ENCODE peak calls at places on chromosome 4, in seven cellular contexts. C is GM23338, Q is GM23248, I is A549, L is mesenchymal stem cell, M is Karpas-422, F is IMR-90. R is an unnamed sample.

GRCh38 chr4:78220283-78220682 is 163.2 kb downstream of the FRAS1 start:
- DNase-seq in C (no peak), Q (no peak), I (no peak), L (no peak), M (no peak), F (no peak), R (no peak)

GRCh38 chr4:52586069-52586468 is 73.0 kb downstream of the USP46 start:
- DNase-seq in C (no peak), Q (peak; percentile 7), I (no peak), L (peak; percentile 54), M (no peak), F (peak; percentile 11), R (no peak)

GRCh38 chr4:128711361-128711760 is 98.1 kb upstream of the JADE1 start:
- DNase-seq in C (no peak), Q (no peak), I (no peak), L (peak; percentile 52), M (no peak), F (no peak), R (no peak)

GRCh38 chr4:3628868-3629175 is 96.6 kb upstream of the LRPAP1 start:
- DNase-seq in C (no peak), Q (no peak), I (no peak), L (no peak), M (no peak), F (no peak), R (no peak)

GRCh38 chr4:93870876-93871458 is 42.4 kb downstream of the ATOH1 start:
- DNase-seq in C (no peak), Q (no peak), I (no peak), L (no peak), M (no peak), F (no peak), R (no peak)

GRCh38 chr4:1310796-1311715 is 21.4 kb downstream of the MAEA start:
- DNase-seq in C (no peak), Q (no peak), I (no peak), L (no peak), M (no peak), F (no peak), R (no peak)

GRCh38 chr4:113331811-113332210 is 282.4 kb downstream of the ANK2 start:
- DNase-seq in C (peak; percentile 77), Q (no peak), I (no peak), L (no peak), M (no peak), F (no peak), R (no peak)

GRCh38 chr4:173883821-173884220 is 353.8 kb upstream of the HAND2 start:
- DNase-seq in C (no peak), Q (peak; percentile 49), I (no peak), L (peak; percentile 26), M (no peak), F (peak; percentile 71), R (no peak)

GRCh38 chr4:45064741-45065140 is 338.4 kb upstream of the GNPDA2 start:
- DNase-seq in C (no peak), Q (no peak), I (no peak), L (no peak), M (no peak), F (no peak), R (no peak)

GRCh38 chr4:185134176-185134869 is 8.7 kb upstream of the SLC25A4 start:
- DNase-seq in C (peak; percentile 80), Q (peak; percentile 68), I (peak; percentile 50), L (peak; percentile 59), M (peak; percentile 69), F (peak; percentile 61), R (no peak)

GRCh38 chr4:169963998-169964397 is 62.2 kb downstream of the MFAP3L start:
- DNase-seq in C (no peak), Q (peak; percentile 7), I (no peak), L (no peak), M (no peak), F (no peak), R (no peak)

GRCh38 chr4:55706526-55706925 is 70.4 kb upstream of the NMU start:
- DNase-seq in C (no peak), Q (no peak), I (no peak), L (no peak), M (no peak), F (peak; percentile 11), R (no peak)

GRCh38 chr4:336099-336892 is 1.3 kb upstream of the ZNF141 start:
- DNase-seq in C (peak; percentile 46), Q (peak; percentile 58), I (no peak), L (peak; percentile 17), M (no peak), F (no peak), R (no peak)

GRCh38 chr4:13322681-13323101 is 161.4 kb downstream of the RAB28 start:
- DNase-seq in C (no peak), Q (peak; percentile 85), I (no peak), L (peak; percentile 39), M (no peak), F (peak; percentile 77), R (no peak)

GRCh38 chr4:3352918-3353594 is 60.2 kb downstream of the RGS12 start:
- DNase-seq in C (no peak), Q (no peak), I (no peak), L (no peak), M (no peak), F (no peak), R (no peak)

GRCh38 chr4:67451464-67451863 is 93.8 kb downstream of the CENPC start:
- DNase-seq in C (no peak), Q (peak; percentile 46), I (no peak), L (no peak), M (no peak), F (peak; percentile 57), R (no peak)

GRCh38 chr4:40515398-40516293 is 114.0 kb downstream of the RBM47 start:
- DNase-seq in C (peak; percentile 54), Q (peak; percentile 20), I (peak; percentile 81), L (peak; percentile 16), M (peak; percentile 60), F (no peak), R (peak; percentile 95)

GRCh38 chr4:76943129-76943620 is 6.4 kb upstream of the SEPTIN11 start:
- DNase-seq in C (no peak), Q (peak; percentile 72), I (no peak), L (no peak), M (no peak), F (peak; percentile 75), R (no peak)

GRCh38 chr4:82500830-82501229 is 61.0 kb downstream of the TMEM150C start:
- DNase-seq in C (peak; percentile 51), Q (no peak), I (no peak), L (no peak), M (no peak), F (no peak), R (no peak)
- H3K4me2 ChIP-seq in C (peak overlapping the region; percentile 42), Q (peak overlapping the region; percentile 66), I (no peak overlapping the region), L (no peak overlapping the region), M (no peak overlapping the region), F (no peak overlapping the region), R (no peak overlapping the region)

GRCh38 chr4:153794001-153794400 is 5.1 kb upstream of the SFRP2 start:
- DNase-seq in C (no peak), Q (no peak), I (no peak), L (no peak), M (no peak), F (no peak), R (no peak)

GRCh38 chr4:153789741-153790651 is 1.1 kb upstream of the SFRP2 start:
- DNase-seq in C (peak; percentile 97), Q (peak; percentile 60), I (no peak), L (peak; percentile 63), M (no peak), F (no peak), R (no peak)

GRCh38 chr4:153790962-153791551 is 2.2 kb upstream of the SFRP2 start:
- DNase-seq in C (peak; percentile 88), Q (peak; percentile 75), I (peak; percentile 2), L (peak; percentile 47), M (no peak), F (no peak), R (no peak)

GRCh38 chr4:153792893-153793227 is 4.0 kb upstream of the SFRP2 start:
- DNase-seq in C (peak; percentile 73), Q (no peak), I (no peak), L (no peak), M (no peak), F (no peak), R (no peak)

GRCh38 chr4:153792007-153792892 is 3.4 kb upstream of the SFRP2 start:
- DNase-seq in C (peak; percentile 96), Q (peak; percentile 81), I (peak; percentile 5), L (peak; percentile 82), M (peak; percentile 64), F (no peak), R (no peak)
- H3K4me2 ChIP-seq in C (peak overlapping the region; percentile 79), Q (peak overlapping the region; percentile 76), I (peak overlapping the region; percentile 54), L (no peak overlapping the region), M (no peak overlapping the region), F (peak overlapping the region; percentile 70), R (no peak overlapping the region)

GRCh38 chr4:5918331-5919030 is 25.6 kb upstream of the CRMP1 start:
- DNase-seq in C (no peak), Q (no peak), I (no peak), L (no peak), M (no peak), F (no peak), R (no peak)
- H3K4me2 ChIP-seq in C (no peak overlapping the region), Q (no peak overlapping the region), I (no peak overlapping the region), L (no peak overlapping the region), M (peak overlapping the region; percentile 79), F (no peak overlapping the region), R (no peak overlapping the region)

GRCh38 chr4:146033149-146033548 is 94.5 kb upstream of the ZNF827 start:
- DNase-seq in C (peak; percentile 21), Q (no peak), I (no peak), L (no peak), M (peak; percentile 67), F (no peak), R (no peak)
- H3K4me2 ChIP-seq in C (no peak overlapping the region), Q (no peak overlapping the region), I (no peak overlapping the region), L (no peak overlapping the region), M (peak overlapping the region; percentile 65), F (no peak overlapping the region), R (peak overlapping the region; percentile 77)

GRCh38 chr4:98518555-98519267 is 139.7 kb downstream of the TSPAN5 start:
- DNase-seq in C (peak; percentile 20), Q (no peak), I (no peak), L (no peak), M (peak; percentile 95), F (no peak), R (peak; percentile 19)
- H3K4me2 ChIP-seq in C (no peak overlapping the region), Q (peak overlapping the region; percentile 47), I (no peak overlapping the region), L (no peak overlapping the region), M (peak overlapping the region; percentile 79), F (no peak overlapping the region), R (peak overlapping the region; percentile 26)

GRCh38 chr4:6288871-6289270 is 19.2 kb downstream of the WFS1 start:
- DNase-seq in C (no peak), Q (no peak), I (no peak), L (no peak), M (no peak), F (no peak), R (no peak)
- H3K4me2 ChIP-seq in C (no peak overlapping the region), Q (no peak overlapping the region), I (no peak overlapping the region), L (no peak overlapping the region), M (no peak overlapping the region), F (no peak overlapping the region), R (no peak overlapping the region)

DNA sequence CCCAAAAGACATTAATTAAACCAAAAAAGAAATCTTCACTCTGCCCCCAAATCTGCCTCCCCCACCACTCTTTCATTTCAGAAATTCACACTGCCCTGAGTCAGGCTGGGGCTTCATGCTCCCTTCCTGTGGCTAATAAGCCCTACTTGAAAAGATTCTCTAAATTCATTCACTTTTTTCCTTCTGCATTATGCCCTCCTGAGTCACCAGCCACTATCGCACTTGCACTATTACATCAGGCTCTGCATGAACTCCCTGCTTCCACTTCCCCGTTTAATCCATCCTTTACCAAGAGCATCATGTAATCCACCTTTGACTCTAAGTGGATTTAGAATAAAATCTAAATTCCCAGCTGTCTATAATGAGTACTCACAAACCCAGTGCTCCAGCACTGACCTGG is 295.4 kb upstream of the KLF3 start:
- DNase-seq in C (no peak), Q (peak; percentile 75), I (no peak), L (peak; percentile 76), M (no peak), F (peak; percentile 28), R (no peak)
- H3K4me2 ChIP-seq in C (no peak overlapping the region), Q (no peak overlapping the region), I (no peak overlapping the region), L (no peak overlapping the region), M (no peak overlapping the region), F (no peak overlapping the region), R (no peak overlapping the region)

R was measured in GM12878.